ENCODE peak calls at places on chromosomes 4 and X, in seven cellular contexts. B is upper lobe of right lung, X is OCI-LY7, L is lower leg skin, A is PC-3, N is fibroblast of pulmonary artery, Z is astrocyte of the spinal cord. D is an unnamed sample.
A peak's percentile ranks its signal among the peaks of the same experiment; 100 is the strongest.

GRCh38 chr4:151566053-151566452 is 157.1 kb downstream of the FHIP1A start:
- DNase-seq in L (no peak), N (no peak), B (no peak), X (no peak), A (no peak), Z (no peak), D (no peak)

GRCh38 chr4:54658321-54659093 is 750 bp downstream of the KIT start:
- DNase-seq in Z (peak; percentile 38), X (no peak), L (peak; percentile 90), N (peak; percentile 40), B (peak; percentile 72), A (peak; percentile 36), D (peak; percentile 35)

GRCh38 chr4:83603130-83603529 is 67.2 kb downstream of the GPAT3 start:
- DNase-seq in X (no peak), A (no peak), N (no peak), B (no peak), L (no peak), Z (peak; percentile 9), D (peak; percentile 37)

GRCh38 chr4:23782778-23783455 is 106.9 kb downstream of the PPARGC1A start:
- DNase-seq in X (no peak), N (no peak), L (no peak), B (no peak), A (no peak), Z (no peak), D (no peak)

GRCh38 chrX:80388206-80388605 is 32.0 kb upstream of the TENT5D start:
- DNase-seq in N (no peak), X (no peak), B (no peak), L (no peak), A (peak; percentile 57), Z (no peak), D (no peak)

GRCh38 chrX:153662266-153662665 is 11.3 kb downstream of the PNCK start:
- DNase-seq in L (peak; percentile 88), Z (no peak), B (peak; percentile 73), N (peak; percentile 35), A (no peak), X (peak; percentile 31), D (no peak)

GRCh38 chrX:31392541-31392940 is 320.7 kb upstream of the FTHL17 start:
- DNase-seq in N (no peak), X (no peak), L (no peak), B (no peak), A (no peak), Z (no peak), D (no peak)

GRCh38 chr4:8609406-8609805 is 16.8 kb downstream of the CPZ start:
- DNase-seq in A (no peak), N (no peak), L (no peak), X (no peak), B (no peak), Z (no peak), D (no peak)

GRCh38 chr4:7214359-7214758 is 22.0 kb downstream of the SORCS2 start:
- DNase-seq in A (peak; percentile 32), X (no peak), B (no peak), Z (peak; percentile 10), N (no peak), L (no peak), D (no peak)

GRCh38 chrX:150683536-150684146 is 9.6 kb upstream of the MTMR1 start:
- DNase-seq in X (peak; percentile 62), B (no peak), L (no peak), A (peak; percentile 74), N (peak; percentile 56), Z (peak; percentile 12), D (no peak)

GRCh38 chr4:137393043-137393442 is 139.3 kb downstream of the PCDH18 start:
- DNase-seq in B (no peak), Z (peak; percentile 61), N (no peak), X (no peak), L (no peak), A (no peak), D (no peak)

GRCh38 chr4:53920116-53920515 is 144.3 kb downstream of the CHIC2 start:
- DNase-seq in N (peak; percentile 29), Z (no peak), L (no peak), X (no peak), A (peak; percentile 47), B (no peak), D (no peak)

GRCh38 chr4:134147941-134148340 is 53.6 kb downstream of the PABPC4L start:
- DNase-seq in B (no peak), A (no peak), Z (no peak), L (no peak), X (no peak), N (no peak), D (no peak)

GRCh38 chr4:124155239-124155638 is 557.3 kb downstream of the ANKRD50 start:
- DNase-seq in A (no peak), Z (no peak), N (no peak), L (no peak), X (no peak), B (no peak), D (no peak)

GRCh38 chr4:77819409-77819835 is 254 bp upstream of the CNOT6L start:
- DNase-seq in N (peak; percentile 3), B (peak; percentile 93), L (no peak), Z (peak; percentile 19), X (peak; percentile 75), A (no peak), D (no peak)

GRCh38 chr4:26183017-26183416 is 137.8 kb upstream of the RBPJ start:
- DNase-seq in L (no peak), N (no peak), Z (no peak), B (no peak), A (peak; percentile 76), X (no peak), D (no peak)

GRCh38 chr4:18932940-18933339 is 911.4 kb upstream of the LCORL start:
- DNase-seq in N (no peak), L (no peak), Z (no peak), A (no peak), X (no peak), B (no peak), D (no peak)

GRCh38 chr4:17769406-17770174 is 11.8 kb downstream of the FAM184B start:
- DNase-seq in N (no peak), Z (no peak), L (no peak), B (no peak), X (no peak), A (no peak), D (no peak)

GRCh38 chrX:14409341-14409740 is 120.0 kb upstream of the GLRA2 start:
- DNase-seq in L (no peak), B (no peak), N (peak; percentile 2), A (peak; percentile 82), Z (peak; percentile 9), X (no peak), D (no peak)

GRCh38 chrX:105150557-105150956 is 69.9 kb downstream of the TEX13A start:
- DNase-seq in X (no peak), L (no peak), A (no peak), N (no peak), Z (no peak), B (no peak), D (no peak)

GRCh38 chr4:159070742-159071141 is 32.1 kb upstream of the RAPGEF2 start:
- DNase-seq in X (no peak), Z (peak; percentile 88), N (peak; percentile 47), L (no peak), B (no peak), A (peak; percentile 47), D (no peak)

GRCh38 chr4:171629737-171630136 is 183.5 kb upstream of the GALNTL6 start:
- DNase-seq in N (no peak), Z (no peak), X (no peak), B (no peak), L (no peak), A (peak; percentile 34), D (no peak)

GRCh38 chrX:107619836-107620235 is 8.5 kb upstream of the PRPS1 start:
- DNase-seq in X (no peak), L (no peak), A (peak; percentile 39), B (no peak), Z (no peak), N (peak; percentile 25), D (no peak)

GRCh38 chr4:81913427-81913878 is 441.7 kb upstream of the RASGEF1B start:
- DNase-seq in A (peak; percentile 65), X (peak; percentile 83), L (no peak), B (no peak), N (peak; percentile 49), Z (peak; percentile 1), D (peak; percentile 6)

GRCh38 chr4:15958562-15958961 is 4.4 kb downstream of the FGFBP2 start:
- DNase-seq in B (no peak), X (no peak), L (no peak), A (no peak), N (no peak), Z (no peak), D (no peak)

GRCh38 chr4:140296335-140296753 is 77.1 kb upstream of the SCOC start:
- DNase-seq in N (peak; percentile 75), A (peak; percentile 56), B (no peak), Z (peak; percentile 78), L (peak; percentile 94), X (no peak), D (no peak)
- H3K4me3 ChIP-seq in N (no peak overlapping the region), A (peak overlapping the region; percentile 54), B (no peak overlapping the region), Z (no peak overlapping the region), L (no peak overlapping the region), X (no peak overlapping the region), D (no peak overlapping the region)

DNA sequence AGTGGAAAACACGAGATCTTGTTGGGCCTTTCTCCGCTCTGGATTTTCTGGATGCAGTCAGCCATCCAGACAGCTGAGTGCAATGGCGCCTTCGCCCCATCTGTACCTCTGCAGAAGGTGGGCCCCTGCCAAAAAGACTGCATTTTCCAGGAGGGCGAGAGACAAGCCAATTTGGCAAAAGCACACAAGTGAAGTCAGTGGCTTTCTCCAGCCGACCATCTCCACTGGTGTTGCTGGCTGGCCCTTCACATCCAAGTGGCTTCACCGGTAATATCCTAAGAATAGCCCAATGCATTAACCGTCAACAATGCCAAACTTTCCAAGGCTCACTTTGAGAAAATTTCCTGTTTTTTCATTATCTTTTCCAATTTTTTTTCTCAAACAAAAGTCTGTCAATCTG is 96.2 kb upstream of the MXRA5 start:
- DNase-seq in B (no peak), X (no peak), L (no peak), N (no peak), Z (no peak), A (no peak), D (no peak)
- H3K4me3 ChIP-seq in B (no peak overlapping the region), X (no peak overlapping the region), L (no peak overlapping the region), N (no peak overlapping the region), Z (no peak overlapping the region), A (no peak overlapping the region), D (no peak overlapping the region)

GRCh38 chrX:46573896-46574336 is 351 bp downstream of the CHST7 start:
- DNase-seq in B (peak; percentile 80), Z (peak; percentile 56), X (peak; percentile 86), N (peak; percentile 59), L (peak; percentile 88), A (peak; percentile 75), D (no peak)
- H3K4me3 ChIP-seq in B (peak overlapping the region; percentile 61), Z (peak overlapping the region; percentile 52), X (peak overlapping the region; percentile 74), N (peak overlapping the region; percentile 58), L (peak overlapping the region; percentile 43), A (peak overlapping the region; percentile 94), D (no peak overlapping the region)

DNA sequence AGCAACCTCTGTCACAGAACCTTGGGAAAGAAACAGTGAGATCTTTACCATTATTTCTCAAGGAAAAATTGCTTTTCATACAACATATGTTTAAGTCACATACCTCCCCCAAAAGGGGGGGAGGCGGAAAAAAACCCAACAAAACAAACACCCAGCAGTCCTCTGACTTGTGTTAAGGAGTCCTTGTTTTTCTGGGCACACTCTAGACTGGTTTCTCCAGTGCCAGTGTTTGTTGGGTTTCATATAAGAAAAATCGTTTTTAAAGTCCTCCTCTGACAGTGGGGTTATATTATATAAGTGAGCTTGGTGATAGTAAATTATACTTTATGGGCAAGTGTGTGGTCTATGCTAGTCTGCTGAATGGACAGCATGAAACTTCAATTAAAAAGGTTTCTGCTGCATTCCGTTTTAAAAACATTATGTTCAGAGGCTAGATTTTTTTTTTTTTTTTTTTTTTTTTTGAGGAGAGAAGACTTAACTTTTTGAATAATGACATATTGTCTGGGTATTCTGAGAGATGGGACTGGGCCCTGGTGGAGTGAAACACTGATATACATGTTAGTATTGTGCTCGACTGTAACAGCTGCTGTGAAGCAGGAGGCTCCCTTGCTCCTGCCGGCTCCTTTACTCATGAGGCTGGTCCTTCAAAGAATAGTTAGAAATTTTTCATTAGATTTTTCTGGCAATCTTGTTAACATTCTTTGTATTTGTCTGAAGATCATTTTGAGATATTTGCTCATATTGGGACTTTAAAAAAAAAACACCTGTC is 73.1 kb downstream of the TMEM131L start:
- DNase-seq in B (no peak), N (no peak), Z (peak; percentile 15), L (no peak), A (no peak), X (no peak), D (no peak)
- H3K4me3 ChIP-seq in B (peak overlapping the region; percentile 32), N (peak overlapping the region; percentile 43), Z (peak overlapping the region; percentile 1), L (no peak overlapping the region), A (no peak overlapping the region), X (no peak overlapping the region), D (no peak overlapping the region)

D was measured in LNCaP clone FGC.